ENCODE peak calls at places on chromosomes 4 and X, in nine cellular contexts. One of them, this sample, is unnamed.

GRCh38 chrX:10237255-10237654 is 80.5 kb downstream of the CLCN4 start:
- DNase-seq in lung: no peak
- DNase-seq in transverse colon: no peak
- DNase-seq in uterus: no peak
- DNase-seq in DND-41: no peak
- DNase-seq in A549: no peak
- DNase-seq in H1: no peak
- DNase-seq in AG04450: no peak
- DNase-seq in keratinocyte: no peak
- DNase-seq in this sample: no peak

GRCh38 chr4:1516261-1516660 is 110.0 kb upstream of the NKX1-1 start:
- DNase-seq in lung: no peak
- DNase-seq in transverse colon: no peak
- DNase-seq in H1: no peak
- DNase-seq in keratinocyte: no peak
- DNase-seq in AG04450: no peak
- DNase-seq in A549: no peak
- DNase-seq in DND-41: no peak
- DNase-seq in uterus: no peak
- DNase-seq in this sample: peak; percentile 10

GRCh38 chr4:174999407-174999806 is 81.2 kb downstream of the ADAM29 start:
- DNase-seq in AG04450: no peak
- DNase-seq in keratinocyte: no peak
- DNase-seq in uterus: no peak
- DNase-seq in lung: no peak
- DNase-seq in H1: no peak
- DNase-seq in DND-41: no peak
- DNase-seq in transverse colon: no peak
- DNase-seq in A549: peak; percentile 3
- DNase-seq in this sample: no peak

GRCh38 chrX:102154218-102154860 is 1.4 kb downstream of the BEX5 start:
- DNase-seq in A549: no peak
- DNase-seq in H1: peak; percentile 3
- DNase-seq in lung: no peak
- DNase-seq in transverse colon: peak; percentile 9
- DNase-seq in DND-41: no peak
- DNase-seq in AG04450: no peak
- DNase-seq in keratinocyte: no peak
- DNase-seq in uterus: no peak
- DNase-seq in this sample: no peak

GRCh38 chrX:150314186-150314585 is 48.9 kb upstream of the MAMLD1 start:
- DNase-seq in AG04450: no peak
- DNase-seq in H1: no peak
- DNase-seq in A549: no peak
- DNase-seq in keratinocyte: no peak
- DNase-seq in uterus: no peak
- DNase-seq in lung: no peak
- DNase-seq in transverse colon: no peak
- DNase-seq in DND-41: no peak
- DNase-seq in this sample: no peak

GRCh38 chrX:4708970-4709760 is 995.7 kb upstream of the PRKX start:
- DNase-seq in DND-41: no peak
- DNase-seq in AG04450: no peak
- DNase-seq in H1: no peak
- DNase-seq in A549: no peak
- DNase-seq in uterus: no peak
- DNase-seq in transverse colon: no peak
- DNase-seq in keratinocyte: no peak
- DNase-seq in lung: no peak
- DNase-seq in this sample: no peak

GRCh38 chr4:109826719-109827118 is 1.1 kb upstream of the RRH start:
- DNase-seq in AG04450: no peak
- DNase-seq in A549: no peak
- DNase-seq in uterus: no peak
- DNase-seq in H1: no peak
- DNase-seq in transverse colon: no peak
- DNase-seq in lung: no peak
- DNase-seq in keratinocyte: no peak
- DNase-seq in DND-41: no peak
- DNase-seq in this sample: no peak

GRCh38 chrX:19705196-19705769 is 182.1 kb downstream of the SH3KBP1 start:
- DNase-seq in transverse colon: no peak
- DNase-seq in H1: no peak
- DNase-seq in AG04450: no peak
- DNase-seq in uterus: no peak
- DNase-seq in lung: no peak
- DNase-seq in keratinocyte: no peak
- DNase-seq in A549: no peak
- DNase-seq in DND-41: no peak
- DNase-seq in this sample: no peak

GRCh38 chr4:76601791-76602190 is 166.8 kb downstream of the SHROOM3 start:
- DNase-seq in uterus: no peak
- DNase-seq in DND-41: no peak
- DNase-seq in lung: no peak
- DNase-seq in keratinocyte: no peak
- DNase-seq in H1: no peak
- DNase-seq in A549: no peak
- DNase-seq in AG04450: no peak
- DNase-seq in transverse colon: no peak
- DNase-seq in this sample: no peak

GRCh38 chr4:73066928-73067327 is 2.6 kb downstream of the COX18 start:
- DNase-seq in AG04450: no peak
- DNase-seq in DND-41: no peak
- DNase-seq in transverse colon: no peak
- DNase-seq in uterus: no peak
- DNase-seq in lung: no peak
- DNase-seq in keratinocyte: no peak
- DNase-seq in H1: no peak
- DNase-seq in A549: no peak
- DNase-seq in this sample: no peak

GRCh38 chr4:151324449-151325319 is 721 bp downstream of the SH3D19 start:
- DNase-seq in H1: peak; percentile 41
- DNase-seq in keratinocyte: no peak
- DNase-seq in DND-41: no peak
- DNase-seq in uterus: peak; percentile 57
- DNase-seq in AG04450: no peak
- DNase-seq in A549: peak; percentile 80
- DNase-seq in lung: peak; percentile 47
- DNase-seq in transverse colon: peak; percentile 78
- DNase-seq in this sample: peak; percentile 85

GRCh38 chr4:98568896-98569663 is 89.3 kb downstream of the TSPAN5 start:
- DNase-seq in transverse colon: no peak
- DNase-seq in keratinocyte: no peak
- DNase-seq in uterus: no peak
- DNase-seq in AG04450: no peak
- DNase-seq in H1: no peak
- DNase-seq in A549: no peak
- DNase-seq in DND-41: no peak
- DNase-seq in lung: no peak
- DNase-seq in this sample: no peak

GRCh38 chrX:100413231-100413630 is 3.2 kb upstream of the PCDH19 start:
- DNase-seq in uterus: no peak
- DNase-seq in H1: no peak
- DNase-seq in keratinocyte: no peak
- DNase-seq in lung: no peak
- DNase-seq in A549: peak; percentile 59
- DNase-seq in AG04450: no peak
- DNase-seq in DND-41: peak; percentile 32
- DNase-seq in transverse colon: peak; percentile 33
- DNase-seq in this sample: peak; percentile 24

GRCh38 chr4:170025523-170026252 is 507 bp downstream of the MFAP3L start:
- DNase-seq in keratinocyte: no peak
- DNase-seq in transverse colon: peak; percentile 11
- DNase-seq in AG04450: no peak
- DNase-seq in uterus: peak; percentile 24
- DNase-seq in H1: no peak
- DNase-seq in lung: no peak
- DNase-seq in A549: peak; percentile 3
- DNase-seq in DND-41: no peak
- DNase-seq in this sample: peak; percentile 61

GRCh38 chr4:25782482-25782881 is 80.3 kb downstream of the SEL1L3 start:
- DNase-seq in keratinocyte: no peak
- DNase-seq in transverse colon: no peak
- DNase-seq in A549: no peak
- DNase-seq in uterus: no peak
- DNase-seq in AG04450: no peak
- DNase-seq in lung: no peak
- DNase-seq in H1: no peak
- DNase-seq in DND-41: no peak
- DNase-seq in this sample: no peak

GRCh38 chr4:99790796-99791617 is 25.6 kb upstream of the DAPP1 start:
- DNase-seq in AG04450: no peak
- DNase-seq in H1: no peak
- DNase-seq in A549: no peak
- DNase-seq in DND-41: no peak
- DNase-seq in keratinocyte: no peak
- DNase-seq in transverse colon: no peak
- DNase-seq in lung: no peak
- DNase-seq in uterus: no peak
- DNase-seq in this sample: no peak

GRCh38 chr4:3353747-3354454 is 61.1 kb downstream of the RGS12 start:
- DNase-seq in DND-41: no peak
- DNase-seq in lung: peak; percentile 16
- DNase-seq in AG04450: no peak
- DNase-seq in transverse colon: no peak
- DNase-seq in H1: no peak
- DNase-seq in A549: no peak
- DNase-seq in uterus: no peak
- DNase-seq in keratinocyte: peak; percentile 7
- DNase-seq in this sample: no peak

GRCh38 chr4:113958766-113959540 is 20.5 kb downstream of the ARSJ start:
- DNase-seq in H1: no peak
- DNase-seq in AG04450: peak; percentile 85
- DNase-seq in lung: no peak
- DNase-seq in A549: peak; percentile 83
- DNase-seq in DND-41: no peak
- DNase-seq in keratinocyte: peak; percentile 57
- DNase-seq in transverse colon: no peak
- DNase-seq in uterus: no peak
- DNase-seq in this sample: no peak

GRCh38 chr4:24396988-24397387 is 187.4 kb downstream of the DHX15 start:
- DNase-seq in AG04450: no peak
- DNase-seq in A549: no peak
- DNase-seq in uterus: no peak
- DNase-seq in DND-41: no peak
- DNase-seq in keratinocyte: no peak
- DNase-seq in transverse colon: no peak
- DNase-seq in H1: no peak
- DNase-seq in lung: no peak
- DNase-seq in this sample: no peak

GRCh38 chr4:151930372-151930771 is 169.6 kb upstream of the GATB start:
- DNase-seq in keratinocyte: no peak
- DNase-seq in lung: no peak
- DNase-seq in A549: no peak
- DNase-seq in DND-41: peak; percentile 49
- DNase-seq in uterus: no peak
- DNase-seq in AG04450: no peak
- DNase-seq in transverse colon: no peak
- DNase-seq in H1: no peak
- DNase-seq in this sample: no peak

GRCh38 chrX:151753313-151754041 is 18.9 kb downstream of the CNGA2 start:
- DNase-seq in transverse colon: peak; percentile 28
- DNase-seq in AG04450: peak; percentile 1
- DNase-seq in H1: no peak
- DNase-seq in DND-41: no peak
- DNase-seq in keratinocyte: no peak
- DNase-seq in uterus: peak; percentile 31
- DNase-seq in A549: peak; percentile 63
- DNase-seq in lung: peak; percentile 49
- DNase-seq in this sample: peak; percentile 68

GRCh38 chr4:138267835-138268234 is 25.7 kb upstream of the SLC7A11 start:
- DNase-seq in keratinocyte: no peak
- DNase-seq in H1: no peak
- DNase-seq in transverse colon: no peak
- DNase-seq in A549: no peak
- DNase-seq in lung: no peak
- DNase-seq in AG04450: no peak
- DNase-seq in uterus: no peak
- DNase-seq in DND-41: no peak
- DNase-seq in this sample: no peak

GRCh38 chrX:104567506-104567905 is 1.5 kb downstream of the IL1RAPL2 start:
- DNase-seq in transverse colon: no peak
- DNase-seq in A549: no peak
- DNase-seq in uterus: no peak
- DNase-seq in H1: no peak
- DNase-seq in keratinocyte: no peak
- DNase-seq in AG04450: no peak
- DNase-seq in DND-41: no peak
- DNase-seq in lung: no peak
- DNase-seq in this sample: no peak
- H3K4me3 ChIP-seq in transverse colon: no peak overlapping the region
- H3K4me3 ChIP-seq in A549: no peak overlapping the region
- H3K4me3 ChIP-seq in uterus: no peak overlapping the region
- H3K4me3 ChIP-seq in H1: peak overlapping the region; percentile 44
- H3K4me3 ChIP-seq in keratinocyte: peak overlapping the region; percentile 49
- H3K4me3 ChIP-seq in AG04450: no peak overlapping the region
- H3K4me3 ChIP-seq in DND-41: no peak overlapping the region
- H3K4me3 ChIP-seq in lung: no peak overlapping the region
- H3K4me3 ChIP-seq in this sample: no peak overlapping the region

DNA sequence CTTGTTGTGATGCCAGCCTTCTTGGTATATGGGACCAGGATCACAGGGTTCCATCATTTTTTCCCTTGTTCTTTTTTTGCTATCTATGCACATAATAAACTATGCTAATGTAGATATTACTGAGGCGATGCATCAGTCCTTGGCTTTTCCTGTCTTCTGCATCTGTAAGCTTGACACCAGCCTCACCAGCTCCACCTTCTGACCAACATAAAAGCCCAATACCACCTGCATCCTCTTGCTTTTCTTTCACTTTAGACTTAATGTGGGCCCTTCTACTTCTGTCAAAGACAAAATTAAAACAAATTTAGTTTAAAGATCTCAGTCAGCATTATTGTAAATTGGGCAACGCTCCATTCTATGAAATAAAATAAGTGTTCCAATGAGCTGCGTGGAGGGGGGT is 1718.8 kb upstream of the PCDH10 start:
- DNase-seq in lung: no peak
- DNase-seq in H1: no peak
- DNase-seq in DND-41: peak; percentile 40
- DNase-seq in A549: peak; percentile 7
- DNase-seq in transverse colon: no peak
- DNase-seq in keratinocyte: no peak
- DNase-seq in AG04450: no peak
- DNase-seq in uterus: no peak
- DNase-seq in this sample: no peak
- TF ChIP-seq CTCF in lung: no peak
- TF ChIP-seq CTCF in H1: no peak
- TF ChIP-seq CTCF in DND-41: peak; percentile 60
- TF ChIP-seq CTCF in A549: no peak
- TF ChIP-seq CTCF in transverse colon: no peak
- TF ChIP-seq CTCF in keratinocyte: no peak
- TF ChIP-seq CTCF in AG04450: no peak
- TF ChIP-seq CTCF in uterus: no peak
- TF ChIP-seq CTCF in this sample: no peak

GRCh38 chrX:38881066-38881465 is 79.8 kb downstream of the MID1IP1 start:
- DNase-seq in AG04450: no peak
- DNase-seq in transverse colon: no peak
- DNase-seq in H1: no peak
- DNase-seq in uterus: no peak
- DNase-seq in lung: no peak
- DNase-seq in A549: no peak
- DNase-seq in DND-41: no peak
- DNase-seq in keratinocyte: no peak
- DNase-seq in this sample: no peak
- H3K27ac ChIP-seq in AG04450: no peak overlapping the region
- H3K27ac ChIP-seq in transverse colon: no peak overlapping the region
- H3K27ac ChIP-seq in H1: no peak overlapping the region
- H3K27ac ChIP-seq in uterus: no peak overlapping the region
- H3K27ac ChIP-seq in lung: no peak overlapping the region
- H3K27ac ChIP-seq in A549: no peak overlapping the region
- H3K27ac ChIP-seq in DND-41: peak overlapping the region; percentile 96
- H3K27ac ChIP-seq in keratinocyte: no peak overlapping the region
- H3K27ac ChIP-seq in this sample: peak overlapping the region; percentile 59

GRCh38 chr4:60992037-60992436 is 208.1 kb upstream of the ADGRL3 start:
- DNase-seq in DND-41: no peak
- DNase-seq in A549: no peak
- DNase-seq in uterus: no peak
- DNase-seq in transverse colon: no peak
- DNase-seq in lung: no peak
- DNase-seq in keratinocyte: no peak
- DNase-seq in AG04450: no peak
- DNase-seq in H1: no peak
- DNase-seq in this sample: no peak
- H3K4me3 ChIP-seq in DND-41: no peak overlapping the region
- H3K4me3 ChIP-seq in A549: no peak overlapping the region
- H3K4me3 ChIP-seq in uterus: no peak overlapping the region
- H3K4me3 ChIP-seq in transverse colon: no peak overlapping the region
- H3K4me3 ChIP-seq in lung: no peak overlapping the region
- H3K4me3 ChIP-seq in keratinocyte: no peak overlapping the region
- H3K4me3 ChIP-seq in AG04450: no peak overlapping the region
- H3K4me3 ChIP-seq in H1: no peak overlapping the region
- H3K4me3 ChIP-seq in this sample: no peak overlapping the region

This sample was measured in psoas muscle.